ENCODE peak calls at places on chromosomes 3 and 15, in six cellular contexts. N is T-helper 2 cell, J is choroid plexus epithelial cell, T is omental fat pad, E is HT1080, C is NCI-H1417. Z is an unnamed sample.

GRCh38 chr3:134608023-134608758 is 42.6 kb downstream of the KY start:
- DNase-seq in N (no peak), T (no peak), J (no peak), E (no peak), C (no peak), Z (no peak)

GRCh38 chr15:63372753-63373152 is 8.9 kb downstream of the CA12 start:
- DNase-seq in J (no peak), E (no peak), C (no peak), N (no peak), T (no peak), Z (peak; percentile 23)

GRCh38 chr3:61250784-61251173 is 473 bp downstream of the FHIT start:
- DNase-seq in C (no peak), N (peak; percentile 58), E (no peak), J (peak; percentile 9), T (no peak), Z (no peak)

GRCh38 chr15:34038023-34038403 is 991 bp downstream of the AVEN start:
- DNase-seq in C (no peak), N (no peak), E (no peak), J (no peak), T (no peak), Z (no peak)

GRCh38 chr3:191356586-191357439 is 26.5 kb upstream of the UTS2B start:
- DNase-seq in N (no peak), T (no peak), E (peak; percentile 84), C (peak; percentile 26), J (peak; percentile 88), Z (peak; percentile 63)

GRCh38 chr3:5226783-5227182 is 39.3 kb downstream of the EDEM1 start:
- DNase-seq in C (peak; percentile 25), T (no peak), N (peak; percentile 16), J (peak; percentile 64), E (peak; percentile 34), Z (no peak)

GRCh38 chr3:138389144-138389601 is 40.8 kb downstream of the MRAS start:
- DNase-seq in C (no peak), T (no peak), N (no peak), E (no peak), J (peak; percentile 16), Z (no peak)

GRCh38 chr15:95371664-95372063 is 958.8 kb upstream of the NR2F2 start:
- DNase-seq in T (no peak), J (peak; percentile 37), E (peak; percentile 60), C (no peak), N (no peak), Z (peak; percentile 14)

GRCh38 chr3:130814691-130815472 is 68.3 kb upstream of the PIK3R4 start:
- DNase-seq in J (no peak), N (no peak), T (no peak), C (no peak), E (no peak), Z (no peak)

GRCh38 chr3:50095352-50095998 is 6.8 kb downstream of the RBM5 start:
- DNase-seq in T (no peak), J (no peak), E (no peak), N (no peak), C (no peak), Z (no peak)

GRCh38 chr3:49313902-49314676 is 25.8 kb downstream of the USP4 start:
- DNase-seq in C (no peak), E (no peak), J (peak; percentile 74), T (no peak), N (no peak), Z (no peak)

GRCh38 chr15:81358248-81358647 is 15.8 kb downstream of the TMC3 start:
- DNase-seq in J (no peak), T (no peak), E (no peak), C (no peak), N (no peak), Z (no peak)

GRCh38 chr3:151644986-151645385 is 88.7 kb upstream of the AADACL2 start:
- DNase-seq in C (no peak), E (no peak), J (no peak), T (no peak), N (no peak), Z (no peak)

GRCh38 chr15:68802373-68802772 is 18.3 kb downstream of the ANP32A start:
- DNase-seq in J (no peak), T (no peak), C (no peak), E (no peak), N (no peak), Z (no peak)

GRCh38 chr3:49705390-49705960 is 14.0 kb downstream of the AMIGO3 start:
- DNase-seq in J (no peak), C (no peak), N (no peak), T (no peak), E (no peak), Z (no peak)

GRCh38 chr15:96974761-96975160 is 644.3 kb downstream of the NR2F2 start:
- DNase-seq in J (no peak), E (peak; percentile 29), N (no peak), T (no peak), C (no peak), Z (peak; percentile 6)

GRCh38 chr3:73490453-73491311 is 134.1 kb downstream of the PDZRN3 start:
- DNase-seq in E (no peak), C (no peak), J (peak; percentile 93), N (no peak), T (no peak), Z (no peak)

GRCh38 chr3:57826286-57826951 is 70.3 kb downstream of the SLMAP start:
- DNase-seq in N (no peak), E (no peak), T (no peak), J (peak; percentile 32), C (no peak), Z (no peak)

GRCh38 chr3:58434990-58435389 is 1.4 kb upstream of the PDHB start:
- DNase-seq in N (no peak), E (peak; percentile 18), T (no peak), J (peak; percentile 49), C (no peak), Z (peak; percentile 9)

GRCh38 chr15:65275728-65276126 is 11.0 kb downstream of the PARP16 start:
- DNase-seq in J (no peak), T (no peak), N (no peak), E (peak; percentile 72), C (no peak), Z (no peak)

GRCh38 chr3:170033489-170033888 is 4.3 kb upstream of the GPR160 start:
- DNase-seq in N (peak; percentile 71), E (peak; percentile 46), T (no peak), C (no peak), J (no peak), Z (no peak)

GRCh38 chr3:54733615-54734014 is 194.2 kb downstream of the LRTM1 start:
- DNase-seq in N (no peak), J (no peak), T (no peak), C (no peak), E (no peak), Z (no peak)

GRCh38 chr3:43055806-43056770 is 49.8 kb downstream of the POMGNT2 start:
- DNase-seq in N (no peak), E (no peak), C (no peak), J (no peak), T (no peak), Z (no peak)

GRCh38 chr3:188217011-188217463 is 63.1 kb downstream of the LPP start:
- DNase-seq in J (no peak), E (no peak), T (no peak), C (no peak), N (no peak), Z (no peak)

GRCh38 chr3:51940648-51941421 is 869 bp downstream of the RRP9 start:
- DNase-seq in T (peak; percentile 20), C (no peak), N (no peak), E (no peak), J (peak; percentile 21), Z (no peak)

GRCh38 chr3:144106970-144107369 is 135.3 kb downstream of the DIPK2A start:
- DNase-seq in C (no peak), E (no peak), J (no peak), T (no peak), N (no peak), Z (no peak)

GRCh38 chr15:71278989-71279756 is 163.9 kb downstream of the THSD4 start:
- DNase-seq in T (peak; percentile 43), N (no peak), E (peak; percentile 69), J (peak; percentile 99), C (peak; percentile 90), Z (peak; percentile 76)

GRCh38 chr15:65189102-65189740 is 4.1 kb upstream of the CLPX start:
- DNase-seq in T (no peak), J (peak; percentile 79), E (peak; percentile 62), C (peak; percentile 73), N (peak; percentile 29), Z (no peak)

GRCh38 chr3:139101396-139101795 is 56.7 kb upstream of the PRR23C start:
- DNase-seq in T (no peak), C (peak; percentile 57), J (no peak), N (no peak), E (no peak), Z (no peak)

GRCh38 chr3:54066253-54066652 is 56.1 kb upstream of the CACNA2D3 start:
- DNase-seq in N (no peak), C (no peak), T (no peak), J (no peak), E (no peak), Z (no peak)